ENCODE peak calls at places on chromosomes 11 and 22, in six cellular contexts. D, Y, C, U, L and T are unnamed samples.

GRCh38 chr22:50530857-50531545 is 1.2 kb upstream of the TYMP start:
- DNase-seq in C (peak), U (peak), D (peak), Y (no peak), L (peak), T (no peak)

GRCh38 chr22:37842015-37842793 is 1.9 kb downstream of the ANKRD54 start:
- DNase-seq in L (no peak), U (no peak), Y (no peak), D (no peak), C (no peak), T (no peak)

GRCh38 chr11:88059326-88059725 is 115.9 kb downstream of the RAB38 start:
- DNase-seq in C (peak), Y (no peak), L (no peak), U (no peak), D (peak), T (no peak)

GRCh38 chr22:20436309-20437252 is 1.0 kb downstream of the SCARF2 start:
- DNase-seq in D (peak), L (peak), Y (no peak), U (no peak), C (peak), T (no peak)

GRCh38 chr11:75286826-75287465 is 46.4 kb downstream of the TPBGL start:
- DNase-seq in U (no peak), D (no peak), C (no peak), Y (no peak), L (no peak), T (no peak)

GRCh38 chr11:117610045-117610444 is 187.0 kb downstream of the DSCAML1 start:
- DNase-seq in Y (no peak), D (peak), U (no peak), C (peak), L (no peak), T (no peak)

GRCh38 chr11:93512965-93513667 is 30.1 kb downstream of the SMCO4 start:
- DNase-seq in U (no peak), Y (no peak), D (no peak), C (no peak), L (no peak), T (no peak)

GRCh38 chr22:40285508-40285907 is 60.8 kb upstream of the ADSL start:
- DNase-seq in D (no peak), L (no peak), Y (no peak), C (no peak), U (no peak), T (no peak)

GRCh38 chr11:18012314-18012905 is 437 bp downstream of the SERGEF start:
- DNase-seq in L (peak), C (peak), U (no peak), Y (peak), D (peak), T (no peak)

GRCh38 chr11:23310276-23310675 is 450.0 kb upstream of the CCDC179 start:
- DNase-seq in C (peak), D (no peak), L (no peak), Y (no peak), U (no peak), T (no peak)

GRCh38 chr11:105027671-105028070 is 4.7 kb upstream of the CASP5 start:
- DNase-seq in U (no peak), L (no peak), D (no peak), Y (no peak), C (no peak), T (no peak)

GRCh38 chr11:46006418-46007070 is 84.1 kb downstream of the LARGE2 start:
- DNase-seq in Y (peak), L (peak), C (peak), U (no peak), D (peak), T (peak)

GRCh38 chr11:43316451-43316850 is 4.7 kb downstream of the API5 start:
- DNase-seq in U (no peak), L (no peak), C (peak), D (no peak), Y (no peak), T (peak)

GRCh38 chr22:26548984-26549383 is 36.7 kb upstream of the TFIP11 start:
- DNase-seq in Y (no peak), U (no peak), C (no peak), L (no peak), D (no peak), T (no peak)

GRCh38 chr11:17730608-17731462 is 3.7 kb upstream of the KCNC1 start:
- DNase-seq in L (peak), C (peak), U (peak), D (peak), Y (peak), T (peak)

GRCh38 chr11:9901931-9902330 is 238.1 kb downstream of the SWAP70 start:
- DNase-seq in C (no peak), D (no peak), L (no peak), Y (no peak), U (no peak), T (no peak)

GRCh38 chr11:12141283-12141682 is 30.9 kb downstream of the MICAL2 start:
- DNase-seq in U (no peak), L (no peak), Y (no peak), D (no peak), C (no peak), T (peak)

GRCh38 chr11:16981651-16982194 is 32.5 kb downstream of the PLEKHA7 start:
- DNase-seq in C (peak), Y (peak), L (no peak), D (no peak), U (no peak), T (no peak)

GRCh38 chr11:19802773-19803293 is 90.2 kb downstream of the NAV2 start:
- DNase-seq in D (no peak), C (no peak), L (no peak), U (no peak), Y (no peak), T (no peak)

GRCh38 chr11:6006395-6006794 is 351 bp downstream of the OR56A4 start:
- DNase-seq in D (no peak), C (no peak), L (no peak), U (no peak), Y (no peak), T (no peak)

GRCh38 chr11:32939046-32939445 is 46.4 kb downstream of the QSER1 start:
- DNase-seq in U (no peak), C (no peak), D (no peak), Y (no peak), L (no peak), T (no peak)

GRCh38 chr11:102360681-102361080 is 13.7 kb downstream of the BIRC2 start:
- DNase-seq in U (no peak), L (no peak), Y (no peak), D (no peak), C (no peak), T (peak)

GRCh38 chr11:67463680-67464410 is 5.2 kb downstream of the TMEM134 start:
- DNase-seq in Y (no peak), C (peak), D (peak), U (no peak), L (peak), T (no peak)

GRCh38 chr11:14980854-14981253 is 8.7 kb upstream of the CALCA start:
- DNase-seq in U (no peak), L (no peak), D (peak), Y (no peak), C (peak), T (no peak)

GRCh38 chr22:50506611-50507420 is 686 bp downstream of the LMF2 start:
- DNase-seq in C (no peak), Y (no peak), U (no peak), D (no peak), L (no peak), T (no peak)

GRCh38 chr22:37887610-37888378 is 18.3 kb upstream of the MICALL1 start:
- DNase-seq in L (peak), U (no peak), D (peak), Y (no peak), C (peak), T (no peak)

GRCh38 chr11:75170463-75171201 is 19.7 kb downstream of the SLCO2B1 start:
- DNase-seq in Y (no peak), U (no peak), L (no peak), C (no peak), D (no peak), T (no peak)

GRCh38 chr22:43515902-43516301 is 104.1 kb downstream of the MPPED1 start:
- DNase-seq in D (no peak), U (no peak), Y (no peak), L (no peak), C (no peak), T (no peak)

GRCh38 chr11:82631722-82632630 is 101.7 kb downstream of the FAM181B start:
- DNase-seq in L (no peak), Y (no peak), U (no peak), D (peak), C (peak), T (peak)

GRCh38 chr11:5369793-5370192 is 13.8 kb upstream of the OR51M1 start:
- DNase-seq in Y (no peak), U (no peak), D (peak), L (peak), C (peak), T (no peak)

GRCh38 chr11:67662142-67662805 is 11.7 kb upstream of the ACY3 start:
- DNase-seq in C (no peak), D (no peak), U (no peak), L (peak), Y (no peak), T (no peak)

GRCh38 chr11:74468058-74468457 is 709 bp upstream of the KCNE3 start:
- DNase-seq in L (no peak), Y (no peak), U (no peak), C (no peak), D (no peak), T (no peak)

GRCh38 chr11:36027731-36028130 is 83.9 kb downstream of the LDLRAD3 start:
- DNase-seq in L (no peak), U (no peak), D (no peak), Y (no peak), C (no peak), T (no peak)

GRCh38 chr11:33942954-33943353 is 51.1 kb upstream of the LMO2 start:
- DNase-seq in D (peak), L (no peak), C (peak), U (no peak), Y (no peak), T (no peak)